ENCODE peak calls at places on chromosomes 5 and 9, in seven cellular contexts. Z is RWPE1, E is left ventricle myocardium inferior, F is Peyer's patch, R is epithelial cell of proximal tubule, V is GM13976, G is WTC11. A is an unnamed sample.

GRCh38 chr9:109600142-109600541 is 102.0 kb upstream of the PTPN3 start:
- DNase-seq in V (no peak), G (no peak), E (no peak), F (no peak), Z (no peak), R (no peak), A (peak; percentile 8)

GRCh38 chr9:125635888-125636287 is 71.1 kb downstream of the MAPKAP1 start:
- DNase-seq in F (no peak), G (no peak), Z (no peak), R (no peak), V (no peak), E (no peak), A (no peak)

GRCh38 chr5:54415896-54416640 is 39.4 kb upstream of the HSPB3 start:
- DNase-seq in E (no peak), R (no peak), F (no peak), V (no peak), G (no peak), Z (peak; percentile 72), A (peak; percentile 18)

GRCh38 chr9:83981126-83981871 is 694 bp downstream of the RMI1 start:
- DNase-seq in Z (peak; percentile 58), E (no peak), G (no peak), V (peak; percentile 21), R (no peak), F (no peak), A (peak; percentile 32)

GRCh38 chr5:88954511-88954910 is 71.5 kb upstream of the MEF2C start:
- DNase-seq in V (no peak), G (no peak), R (no peak), Z (no peak), F (no peak), E (no peak), A (peak; percentile 21)

GRCh38 chr5:93735378-93735777 is 6.0 kb downstream of the POU5F2 start:
- DNase-seq in Z (no peak), V (no peak), E (no peak), F (no peak), R (no peak), G (no peak), A (no peak)

GRCh38 chr5:14830210-14831005 is 41.2 kb downstream of the ANKH start:
- DNase-seq in G (no peak), Z (no peak), R (no peak), E (no peak), F (no peak), V (no peak), A (no peak)

GRCh38 chr5:138833095-138833494 is 42.0 kb downstream of the LRRTM2 start:
- DNase-seq in R (no peak), E (no peak), V (no peak), G (no peak), F (no peak), Z (no peak), A (peak; percentile 31)

GRCh38 chr9:79129865-79130480 is 441.8 kb upstream of the TLE4 start:
- DNase-seq in G (peak; percentile 55), V (no peak), E (peak; percentile 23), R (no peak), F (no peak), Z (peak; percentile 66), A (no peak)

GRCh38 chr9:77759391-77759790 is 111.3 kb upstream of the GNA14 start:
- DNase-seq in Z (no peak), E (no peak), R (no peak), V (no peak), F (no peak), G (no peak), A (no peak)

GRCh38 chr5:94094793-94095441 is 353.5 kb upstream of the POU5F2 start:
- DNase-seq in R (no peak), E (no peak), V (no peak), Z (no peak), F (no peak), G (no peak), A (no peak)

GRCh38 chr5:79971156-79971555 is 19.9 kb downstream of the MTX3 start:
- DNase-seq in F (no peak), V (no peak), Z (peak; percentile 62), G (no peak), R (no peak), E (no peak), A (no peak)

GRCh38 chr5:54883374-54884194 is 101.8 kb downstream of the ESM1 start:
- DNase-seq in Z (peak; percentile 56), F (no peak), V (no peak), E (peak; percentile 26), G (peak; percentile 72), R (no peak), A (no peak)

GRCh38 chr9:79312686-79313421 is 258.9 kb upstream of the TLE4 start:
- DNase-seq in E (no peak), G (peak; percentile 37), V (no peak), Z (no peak), R (no peak), F (no peak), A (no peak)

GRCh38 chr9:95754533-95755420 is 120.7 kb upstream of the ERCC6L2 start:
- DNase-seq in G (peak; percentile 77), V (no peak), E (no peak), F (no peak), Z (no peak), R (no peak), A (no peak)

GRCh38 chr5:122129332-122129731 is at the start of gene ZNF474:
- DNase-seq in Z (peak; percentile 86), V (no peak), G (peak; percentile 60), E (no peak), F (no peak), R (peak; percentile 93), A (peak; percentile 98)

GRCh38 chr5:96733771-96734498 is 71.8 kb downstream of the CAST start:
- DNase-seq in E (no peak), G (no peak), Z (peak; percentile 95), F (no peak), V (no peak), R (no peak), A (no peak)

GRCh38 chr9:92328225-92328624 is 2.5 kb downstream of the CENPP start:
- DNase-seq in E (no peak), R (no peak), V (peak; percentile 39), F (no peak), Z (peak; percentile 53), G (no peak), A (peak; percentile 20)

GRCh38 chr9:123620258-123620657 is 264.3 kb downstream of the CRB2 start:
- DNase-seq in Z (no peak), R (no peak), V (no peak), F (no peak), E (no peak), G (no peak), A (no peak)

GRCh38 chr9:37442556-37442955 is 20.1 kb downstream of the GRHPR start:
- DNase-seq in R (no peak), F (no peak), G (no peak), E (no peak), V (no peak), Z (no peak), A (no peak)

GRCh38 chr9:96122756-96123155 is 179.2 kb downstream of the HSD17B3 start:
- DNase-seq in E (no peak), V (no peak), Z (no peak), G (no peak), R (no peak), F (no peak), A (peak; percentile 29)

GRCh38 chr5:123771715-123772114 is 259.7 kb downstream of the CSNK1G3 start:
- DNase-seq in F (no peak), Z (no peak), G (no peak), E (no peak), V (no peak), R (no peak), A (no peak)
- TF ChIP-seq CTCF in F (no peak), Z (no peak), G (no peak), E (no peak), V (no peak), R (no peak), A (no peak)

GRCh38 chr5:73451218-73452130 is 2.9 kb upstream of the FOXD1 start:
- DNase-seq in G (peak; percentile 72), V (peak; percentile 72), E (peak; percentile 49), F (peak; percentile 22), R (no peak), Z (peak; percentile 65), A (no peak)
- TF ChIP-seq CTCF in G (peak; percentile 92), V (peak; percentile 69), E (peak; percentile 84), F (peak; percentile 90), R (peak; percentile 70), Z (peak; percentile 99), A (peak; percentile 68)

GRCh38 chr9:112446080-112446479 is 40.5 kb upstream of the KIAA1958 start:
- DNase-seq in V (no peak), E (no peak), F (no peak), R (no peak), Z (no peak), G (no peak), A (no peak)

GRCh38 chr9:112445196-112445595 is 41.4 kb upstream of the KIAA1958 start:
- DNase-seq in R (no peak), E (no peak), V (no peak), Z (no peak), G (no peak), F (no peak), A (no peak)

GRCh38 chr9:112446518-112446917 is 40.1 kb upstream of the KIAA1958 start:
- DNase-seq in R (no peak), Z (no peak), V (no peak), E (no peak), F (no peak), G (no peak), A (no peak)

GRCh38 chr9:112443636-112444035 is 43.0 kb upstream of the KIAA1958 start:
- DNase-seq in G (no peak), V (no peak), Z (no peak), F (no peak), E (no peak), R (no peak), A (no peak)

DNA sequence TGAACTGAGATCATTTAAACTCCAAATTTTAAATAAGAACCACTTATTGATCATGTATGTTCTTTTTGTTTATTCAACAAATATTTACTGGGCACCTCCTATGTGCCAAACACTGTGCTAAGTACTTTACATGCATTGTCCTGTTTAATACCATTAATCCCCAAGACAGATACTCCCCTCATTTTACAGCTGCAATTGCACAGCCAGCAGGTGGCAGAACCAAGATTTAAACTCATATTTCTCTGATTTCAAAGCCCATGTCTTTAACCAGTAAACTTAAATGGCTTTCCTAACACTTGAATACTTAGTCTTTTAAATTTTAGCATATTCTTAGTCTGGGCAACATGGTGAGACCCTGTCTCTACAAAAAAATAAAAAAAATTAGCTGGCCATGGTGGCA is 43.4 kb upstream of the KIAA1958 start:
- DNase-seq in R (no peak), E (no peak), Z (peak; percentile 28), G (no peak), V (no peak), F (no peak), A (no peak)
- TF ChIP-seq CTCF in R (peak; percentile 65), E (peak; percentile 50), Z (peak; percentile 36), G (no peak), V (peak; percentile 37), F (peak; percentile 53), A (peak; percentile 67)

DNA sequence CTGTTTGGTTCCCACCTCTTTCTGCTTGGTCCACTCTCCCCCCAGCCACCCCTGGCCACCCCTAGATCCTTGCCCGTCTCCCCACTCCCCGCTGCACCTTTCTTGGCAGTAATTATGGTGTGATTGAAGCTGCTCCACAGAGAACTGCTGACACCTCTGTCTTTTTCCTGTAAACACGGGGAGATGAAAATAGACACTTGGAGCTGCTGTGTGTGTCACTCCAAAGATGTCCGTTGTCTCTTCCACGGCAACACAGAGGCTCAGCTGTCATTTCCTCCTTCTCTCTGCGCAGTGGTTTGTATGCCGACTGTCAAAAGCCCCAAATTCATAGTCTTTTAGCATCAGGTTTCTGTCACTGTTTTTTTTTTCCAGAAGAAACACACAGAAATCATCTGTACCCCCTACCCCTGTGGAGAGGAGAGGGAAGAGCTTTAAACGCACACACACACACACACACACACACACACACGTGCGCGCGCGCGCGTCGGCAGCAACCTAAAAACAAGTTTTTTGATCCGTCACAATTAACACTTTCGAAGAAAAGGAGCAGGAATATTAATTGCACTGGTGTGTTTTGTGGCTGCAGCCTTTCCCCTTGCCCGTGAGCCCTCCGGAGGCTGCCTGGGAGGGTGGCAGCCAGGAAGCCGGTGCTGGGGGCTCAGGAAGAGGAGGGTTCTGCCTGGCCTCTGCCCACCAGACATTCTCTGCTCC is 39.8 kb downstream of the ASS1 start:
- DNase-seq in F (no peak), V (no peak), G (no peak), R (no peak), Z (no peak), E (no peak), A (no peak)
- TF ChIP-seq CTCF in F (no peak), V (no peak), G (no peak), R (no peak), Z (no peak), E (no peak), A (no peak)